ENCODE peak calls at places on chromosomes 11 and 22, in nine cellular contexts. C, P, L, Z, I, B, Q, D and E are unnamed samples.

GRCh38 chr11:133122260-133122659 is 410.0 kb downstream of the OPCML start:
- DNase-seq in C (no peak), P (no peak), L (no peak), Z (no peak), I (no peak), B (no peak), Q (no peak), D (no peak), E (no peak)

GRCh38 chr11:2186669-2187266 is 15.2 kb upstream of the TH start:
- DNase-seq in C (peak), P (peak), L (peak), Z (peak), I (peak), B (no peak), Q (no peak), D (peak), E (no peak)

GRCh38 chr22:35430897-35431322 is 31.0 kb downstream of the MCM5 start:
- DNase-seq in C (peak), P (peak), L (peak), Z (peak), I (peak), B (no peak), Q (peak), D (peak), E (peak)

GRCh38 chr11:2901854-2902783 is 16.5 kb upstream of the CDKN1C start:
- DNase-seq in C (peak), P (peak), L (peak), Z (peak), I (peak), B (peak), Q (peak), D (peak), E (peak)

GRCh38 chr11:1150769-1151365 is 6.9 kb upstream of the MUC5AC start:
- DNase-seq in C (no peak), P (no peak), L (no peak), Z (no peak), I (no peak), B (no peak), Q (no peak), D (peak), E (no peak)

GRCh38 chr11:116960916-116961315 is 123.5 kb upstream of the APOA1 start:
- DNase-seq in C (no peak), P (no peak), L (no peak), Z (no peak), I (no peak), B (no peak), Q (no peak), D (peak), E (no peak)

GRCh38 chr22:49916851-49917250 is 1.4 kb downstream of the ALG12 start:
- DNase-seq in C (no peak), P (no peak), L (no peak), Z (no peak), I (no peak), B (no peak), Q (no peak), D (no peak), E (no peak)

GRCh38 chr11:66006891-66007176 is 4.5 kb downstream of the BANF1 start:
- DNase-seq in C (no peak), P (no peak), L (no peak), Z (no peak), I (no peak), B (no peak), Q (no peak), D (no peak), E (no peak)

GRCh38 chr11:8060146-8060719 is 20.8 kb upstream of the TUB start:
- DNase-seq in C (no peak), P (no peak), L (no peak), Z (no peak), I (no peak), B (no peak), Q (no peak), D (no peak), E (no peak)

GRCh38 chr22:35465109-35465701 is 65.3 kb downstream of the MCM5 start:
- DNase-seq in C (no peak), P (no peak), L (no peak), Z (no peak), I (no peak), B (no peak), Q (no peak), D (peak), E (no peak)

GRCh38 chr11:58503361-58503856 is 4.5 kb downstream of the OR5B21 start:
- DNase-seq in C (no peak), P (no peak), L (no peak), Z (no peak), I (no peak), B (no peak), Q (no peak), D (no peak), E (no peak)

GRCh38 chr22:40289991-40290459 is 56.3 kb upstream of the ADSL start:
- DNase-seq in C (peak), P (peak), L (no peak), Z (no peak), I (no peak), B (no peak), Q (no peak), D (no peak), E (no peak)

GRCh38 chr22:40805699-40806203 is 13.4 kb downstream of the SLC25A17 start:
- DNase-seq in C (no peak), P (no peak), L (no peak), Z (no peak), I (no peak), B (no peak), Q (no peak), D (no peak), E (no peak)

GRCh38 chr11:117188620-117189081 is 10.1 kb downstream of the SIDT2 start:
- DNase-seq in C (no peak), P (no peak), L (no peak), Z (no peak), I (no peak), B (no peak), Q (no peak), D (no peak), E (no peak)

GRCh38 chr11:9838961-9839360 is 175.1 kb downstream of the SWAP70 start:
- DNase-seq in C (no peak), P (no peak), L (no peak), Z (no peak), I (no peak), B (no peak), Q (no peak), D (no peak), E (no peak)

GRCh38 chr11:121482231-121483129 is 29.7 kb upstream of the SORL1-AS1 start:
- DNase-seq in C (peak), P (peak), L (no peak), Z (no peak), I (no peak), B (no peak), Q (no peak), D (no peak), E (no peak)

GRCh38 chr11:74932169-74932568 is 16.7 kb downstream of the XRRA1 start:
- DNase-seq in C (no peak), P (no peak), L (no peak), Z (no peak), I (no peak), B (no peak), Q (no peak), D (no peak), E (no peak)

GRCh38 chr22:21726650-21727049 is 8.9 kb downstream of the YPEL1 start:
- DNase-seq in C (no peak), P (no peak), L (peak), Z (no peak), I (peak), B (no peak), Q (no peak), D (no peak), E (no peak)

GRCh38 chr22:50737728-50738648 is at the start of gene ACR:
- DNase-seq in C (no peak), P (no peak), L (peak), Z (no peak), I (no peak), B (no peak), Q (no peak), D (no peak), E (no peak)

GRCh38 chr11:19727246-19727645 is 14.6 kb downstream of the NAV2 start:
- DNase-seq in C (no peak), P (no peak), L (no peak), Z (no peak), I (no peak), B (no peak), Q (no peak), D (peak), E (no peak)

GRCh38 chr11:85118151-85118550 is 509.0 kb downstream of the DLG2 start:
- DNase-seq in C (no peak), P (no peak), L (no peak), Z (no peak), I (no peak), B (no peak), Q (no peak), D (no peak), E (no peak)